ENCODE peak calls at places on chromosome 16, in ten cellular contexts. C is tibial nerve, L is HepG2, Y is A549, D is transverse colon, I is K562, U is stomach, V is suprapubic skin, R is sigmoid colon, F is SK-N-SH. S is an unnamed sample.

GRCh38 chr16:24748242-24748641 is 18.8 kb downstream of the TNRC6A start:
- DNase-seq in Y (peak), F (no peak), I (peak), C (no peak), L (no peak), U (no peak), R (peak), D (no peak), V (no peak), S (no peak)

GRCh38 chr16:11180489-11180888 is 75.5 kb downstream of the SOCS1 start:
- DNase-seq in C (no peak), L (no peak), D (peak), V (no peak), I (no peak), Y (no peak), U (no peak), R (no peak), F (no peak), S (no peak)

GRCh38 chr16:3174618-3175148 is 13.3 kb upstream of the OR1F1 start:
- DNase-seq in D (no peak), C (no peak), R (peak), I (no peak), F (no peak), Y (no peak), V (no peak), U (no peak), L (no peak), S (no peak)

GRCh38 chr16:31704138-31704537 is 169.5 kb upstream of the ZNF267 start:
- DNase-seq in L (no peak), V (no peak), R (no peak), Y (no peak), D (no peak), F (no peak), I (no peak), C (no peak), U (no peak), S (no peak)

GRCh38 chr16:86977076-86977676 is 340.0 kb downstream of the C16orf95 start:
- DNase-seq in C (no peak), D (no peak), Y (no peak), I (no peak), V (no peak), R (peak), U (no peak), L (no peak), F (no peak), S (no peak)

GRCh38 chr16:716768-717325 is 1.9 kb downstream of the METRN start:
- DNase-seq in I (no peak), Y (no peak), V (no peak), F (no peak), U (no peak), C (no peak), D (no peak), R (no peak), L (no peak), S (no peak)

GRCh38 chr16:56300901-56301351 is 109.6 kb downstream of the GNAO1 start:
- DNase-seq in U (no peak), F (no peak), I (no peak), C (no peak), L (no peak), Y (no peak), V (no peak), R (no peak), D (no peak), S (no peak)

GRCh38 chr16:79769320-79770243 is 169.0 kb upstream of the MAF start:
- DNase-seq in I (peak), D (no peak), R (no peak), L (no peak), Y (no peak), V (no peak), F (no peak), C (no peak), U (no peak), S (no peak)

GRCh38 chr16:595942-596735 is 6.3 kb downstream of the RAB40C start:
- DNase-seq in U (no peak), L (no peak), I (no peak), V (no peak), C (no peak), F (no peak), Y (no peak), D (no peak), R (peak), S (no peak)

GRCh38 chr16:82832861-82833260 is 206.1 kb downstream of the CDH13 start:
- DNase-seq in V (no peak), I (no peak), Y (no peak), R (no peak), F (no peak), D (no peak), U (no peak), C (no peak), L (no peak), S (no peak)
- H3K27ac ChIP-seq in V (no peak), I (no peak), Y (no peak), R (no peak), F (peak), D (no peak), U (no peak), C (no peak), L (no peak), S (no peak)

GRCh38 chr16:69120096-69120664 is 12.2 kb downstream of the CHTF8 start:
- DNase-seq in C (no peak), U (no peak), D (no peak), L (no peak), F (no peak), Y (no peak), R (no peak), V (peak), I (no peak), S (no peak)

GRCh38 chr16:69119536-69119935 is 12.9 kb downstream of the CHTF8 start:
- DNase-seq in U (no peak), R (no peak), I (no peak), F (no peak), V (no peak), C (no peak), Y (no peak), D (no peak), L (no peak), S (no peak)

GRCh38 chr16:69126221-69126620 is 6.2 kb downstream of the CHTF8 start:
- DNase-seq in V (no peak), I (no peak), L (no peak), D (no peak), U (no peak), C (no peak), F (no peak), R (no peak), Y (no peak), S (no peak)

GRCh38 chr16:69127966-69128510 is 4.3 kb downstream of the CHTF8 start:
- DNase-seq in U (no peak), C (no peak), R (no peak), Y (no peak), L (no peak), V (peak), D (no peak), F (no peak), I (no peak), S (no peak)

GRCh38 chr16:69123894-69124293 is 8.5 kb downstream of the CHTF8 start:
- DNase-seq in I (peak), F (peak), D (peak), L (peak), C (no peak), U (peak), R (no peak), V (peak), Y (peak), S (no peak)
- TF ChIP-seq EP300 in I (no peak), F (no peak), D (no peak), L (no peak), C (no peak), U (no peak), R (no peak), V (no peak), Y (no peak), S (no peak)

GRCh38 chr16:89168381-89169189 is 3.0 kb upstream of the CDH15 start:
- DNase-seq in D (no peak), U (no peak), F (no peak), R (no peak), V (no peak), L (no peak), I (no peak), C (no peak), Y (no peak), S (no peak)

GRCh38 chr16:89169778-89170177 is 1.8 kb upstream of the CDH15 start:
- DNase-seq in V (no peak), Y (no peak), F (no peak), C (no peak), R (no peak), D (no peak), U (no peak), I (no peak), L (no peak), S (no peak)

GRCh38 chr16:89166696-89167424 is 4.7 kb upstream of the CDH15 start:
- DNase-seq in C (no peak), I (peak), F (no peak), L (no peak), U (no peak), R (no peak), D (no peak), V (no peak), Y (no peak), S (no peak)

GRCh38 chr16:89164847-89165684 is 6.5 kb upstream of the CDH15 start:
- DNase-seq in Y (no peak), F (no peak), R (no peak), D (no peak), V (no peak), C (no peak), U (no peak), L (no peak), I (no peak), S (no peak)

DNA sequence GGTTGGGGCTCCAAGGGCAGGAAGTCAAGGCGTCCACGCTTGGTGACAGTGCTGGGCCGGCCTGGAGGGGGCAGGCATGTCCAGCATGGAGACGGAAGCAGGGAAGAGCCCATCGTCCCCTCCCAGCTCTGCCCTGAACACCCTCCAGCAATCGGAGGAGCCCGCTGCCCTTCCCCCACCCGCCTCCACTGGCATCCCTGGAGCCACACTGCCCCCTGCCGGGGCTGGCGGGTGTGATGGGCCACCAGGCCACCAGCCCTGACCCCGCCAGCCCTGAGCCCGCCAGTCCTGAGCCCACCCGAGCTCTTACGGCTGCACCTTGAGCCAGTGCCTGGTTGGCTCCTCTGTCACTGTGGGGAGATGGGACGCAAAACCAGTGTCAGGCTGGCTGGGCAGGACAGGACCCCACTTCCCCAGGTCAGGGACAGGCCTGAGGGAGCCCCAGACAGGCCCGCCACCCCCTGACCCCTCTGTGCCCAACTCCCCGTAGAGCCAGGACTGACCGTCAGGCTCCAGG is 4.1 kb upstream of the CDH15 start:
- DNase-seq in I (peak), V (no peak), Y (peak), F (peak), L (peak), R (peak), D (peak), U (peak), C (peak), S (no peak)
- H3K27ac ChIP-seq in I (peak), V (no peak), Y (peak), F (no peak), L (no peak), R (no peak), D (no peak), U (no peak), C (no peak), S (no peak)

GRCh38 chr16:2019500-2019899 is at the start of gene NPW:
- DNase-seq in L (no peak), D (no peak), U (no peak), I (peak), R (no peak), Y (no peak), C (no peak), F (peak), V (no peak), S (no peak)
- TF ChIP-seq EP300 in L (no peak), D (no peak), U (no peak), I (no peak), R (no peak), Y (no peak), C (no peak), F (no peak), V (no peak), S (no peak)

GRCh38 chr16:85391175-85391707 is 221.9 kb upstream of the GSE1 start:
- DNase-seq in C (no peak), I (no peak), U (no peak), Y (no peak), R (peak), V (no peak), F (no peak), L (no peak), D (no peak), S (no peak)
- H3K27ac ChIP-seq in C (peak), I (peak), U (peak), Y (peak), R (peak), V (no peak), F (peak), L (no peak), D (peak), S (peak)

GRCh38 chr16:47392114-47392513 is 68.7 kb downstream of the ITFG1 start:
- DNase-seq in V (no peak), I (peak), C (no peak), F (no peak), L (peak), Y (no peak), U (no peak), R (no peak), D (no peak), S (no peak)
- TF ChIP-seq EP300 in V (no peak), I (peak), C (no peak), F (no peak), L (peak), Y (no peak), U (no peak), R (no peak), D (no peak), S (no peak)

S was measured in esophagus muscularis mucosa.